ENCODE peak calls at places on chromosomes 16 and 17, in eight cellular contexts. One of them, this sample, is unnamed.

GRCh38 chr16:65414284-65414984 is 292.6 kb upstream of the CDH11 start:
- DNase-seq in GM04504: peak; percentile 71
- DNase-seq in kidney glomerular epithelial cell: peak; percentile 51
- DNase-seq in hypothalamus: no peak
- DNase-seq in RWPE1: peak; percentile 64
- DNase-seq in stimulated activated CD4-positive, alpha-beta T cell treated with anti-CD3 and anti-CD28 coated beads, Interleukin-4, amount 100 ng/mL, for 4 hours: no peak
- DNase-seq in uterus: no peak
- DNase-seq in stomach: no peak
- DNase-seq in this sample: no peak

GRCh38 chr16:47916266-47916665 is 239.5 kb downstream of the ABCC12 start:
- DNase-seq in stomach: no peak
- DNase-seq in GM04504: no peak
- DNase-seq in kidney glomerular epithelial cell: no peak
- DNase-seq in uterus: no peak
- DNase-seq in RWPE1: no peak
- DNase-seq in hypothalamus: no peak
- DNase-seq in stimulated activated CD4-positive, alpha-beta T cell treated with anti-CD3 and anti-CD28 coated beads, Interleukin-4, amount 100 ng/mL, for 4 hours: no peak
- DNase-seq in this sample: no peak

GRCh38 chr17:7440823-7441174 is 1.5 kb downstream of the FGF11 start:
- DNase-seq in stomach: no peak
- DNase-seq in GM04504: no peak
- DNase-seq in hypothalamus: peak; percentile 22
- DNase-seq in RWPE1: no peak
- DNase-seq in uterus: peak; percentile 38
- DNase-seq in kidney glomerular epithelial cell: peak; percentile 33
- DNase-seq in stimulated activated CD4-positive, alpha-beta T cell treated with anti-CD3 and anti-CD28 coated beads, Interleukin-4, amount 100 ng/mL, for 4 hours: no peak
- DNase-seq in this sample: no peak

GRCh38 chr16:57386381-57386951 is 14.2 kb downstream of the CX3CL1 start:
- DNase-seq in GM04504: no peak
- DNase-seq in kidney glomerular epithelial cell: no peak
- DNase-seq in stimulated activated CD4-positive, alpha-beta T cell treated with anti-CD3 and anti-CD28 coated beads, Interleukin-4, amount 100 ng/mL, for 4 hours: no peak
- DNase-seq in hypothalamus: no peak
- DNase-seq in uterus: no peak
- DNase-seq in RWPE1: no peak
- DNase-seq in stomach: no peak
- DNase-seq in this sample: no peak

GRCh38 chr17:6072611-6073010 is 2.4 kb downstream of the WSCD1 start:
- DNase-seq in uterus: no peak
- DNase-seq in kidney glomerular epithelial cell: no peak
- DNase-seq in stimulated activated CD4-positive, alpha-beta T cell treated with anti-CD3 and anti-CD28 coated beads, Interleukin-4, amount 100 ng/mL, for 4 hours: no peak
- DNase-seq in stomach: no peak
- DNase-seq in hypothalamus: no peak
- DNase-seq in RWPE1: no peak
- DNase-seq in GM04504: no peak
- DNase-seq in this sample: no peak

GRCh38 chr16:67571981-67572431 is 9.7 kb downstream of the CTCF start:
- DNase-seq in uterus: no peak
- DNase-seq in stomach: no peak
- DNase-seq in hypothalamus: no peak
- DNase-seq in stimulated activated CD4-positive, alpha-beta T cell treated with anti-CD3 and anti-CD28 coated beads, Interleukin-4, amount 100 ng/mL, for 4 hours: no peak
- DNase-seq in kidney glomerular epithelial cell: no peak
- DNase-seq in RWPE1: peak; percentile 34
- DNase-seq in GM04504: peak; percentile 30
- DNase-seq in this sample: no peak

GRCh38 chr17:18182978-18183333 is 672 bp upstream of the ALKBH5 start:
- DNase-seq in hypothalamus: peak; percentile 78
- DNase-seq in GM04504: no peak
- DNase-seq in RWPE1: peak; percentile 61
- DNase-seq in stomach: peak; percentile 78
- DNase-seq in kidney glomerular epithelial cell: no peak
- DNase-seq in uterus: peak; percentile 86
- DNase-seq in stimulated activated CD4-positive, alpha-beta T cell treated with anti-CD3 and anti-CD28 coated beads, Interleukin-4, amount 100 ng/mL, for 4 hours: peak; percentile 81
- DNase-seq in this sample: peak; percentile 82

GRCh38 chr17:3005696-3006095 is 57.7 kb downstream of the OR1D5 start:
- DNase-seq in hypothalamus: no peak
- DNase-seq in RWPE1: no peak
- DNase-seq in stimulated activated CD4-positive, alpha-beta T cell treated with anti-CD3 and anti-CD28 coated beads, Interleukin-4, amount 100 ng/mL, for 4 hours: no peak
- DNase-seq in stomach: no peak
- DNase-seq in uterus: no peak
- DNase-seq in kidney glomerular epithelial cell: no peak
- DNase-seq in GM04504: no peak
- DNase-seq in this sample: no peak

GRCh38 chr16:25692734-25693508 is 1.2 kb downstream of the HS3ST4 start:
- DNase-seq in stimulated activated CD4-positive, alpha-beta T cell treated with anti-CD3 and anti-CD28 coated beads, Interleukin-4, amount 100 ng/mL, for 4 hours: no peak
- DNase-seq in GM04504: no peak
- DNase-seq in kidney glomerular epithelial cell: no peak
- DNase-seq in stomach: no peak
- DNase-seq in uterus: no peak
- DNase-seq in hypothalamus: no peak
- DNase-seq in RWPE1: no peak
- DNase-seq in this sample: no peak

GRCh38 chr17:13025687-13026086 is 7.9 kb upstream of the ELAC2 start:
- DNase-seq in stimulated activated CD4-positive, alpha-beta T cell treated with anti-CD3 and anti-CD28 coated beads, Interleukin-4, amount 100 ng/mL, for 4 hours: no peak
- DNase-seq in kidney glomerular epithelial cell: no peak
- DNase-seq in uterus: no peak
- DNase-seq in hypothalamus: no peak
- DNase-seq in GM04504: no peak
- DNase-seq in RWPE1: no peak
- DNase-seq in stomach: no peak
- DNase-seq in this sample: no peak

GRCh38 chr17:51056813-51057510 is 63.7 kb downstream of the SPAG9 start:
- DNase-seq in stomach: no peak
- DNase-seq in RWPE1: peak; percentile 44
- DNase-seq in uterus: peak; percentile 48
- DNase-seq in GM04504: peak; percentile 69
- DNase-seq in kidney glomerular epithelial cell: peak; percentile 61
- DNase-seq in hypothalamus: no peak
- DNase-seq in stimulated activated CD4-positive, alpha-beta T cell treated with anti-CD3 and anti-CD28 coated beads, Interleukin-4, amount 100 ng/mL, for 4 hours: no peak
- DNase-seq in this sample: no peak

GRCh38 chr16:67191995-67192681 is at the start of gene E2F4:
- DNase-seq in uterus: peak; percentile 85
- DNase-seq in RWPE1: peak; percentile 88
- DNase-seq in stomach: peak; percentile 93
- DNase-seq in kidney glomerular epithelial cell: peak; percentile 86
- DNase-seq in GM04504: peak; percentile 84
- DNase-seq in stimulated activated CD4-positive, alpha-beta T cell treated with anti-CD3 and anti-CD28 coated beads, Interleukin-4, amount 100 ng/mL, for 4 hours: peak; percentile 82
- DNase-seq in hypothalamus: peak; percentile 90
- DNase-seq in this sample: peak; percentile 83

GRCh38 chr16:65176603-65177002 is 54.7 kb upstream of the CDH11 start:
- DNase-seq in GM04504: peak; percentile 61
- DNase-seq in hypothalamus: no peak
- DNase-seq in RWPE1: no peak
- DNase-seq in uterus: peak; percentile 24
- DNase-seq in stimulated activated CD4-positive, alpha-beta T cell treated with anti-CD3 and anti-CD28 coated beads, Interleukin-4, amount 100 ng/mL, for 4 hours: no peak
- DNase-seq in stomach: no peak
- DNase-seq in kidney glomerular epithelial cell: peak; percentile 49
- DNase-seq in this sample: no peak

GRCh38 chr17:64778367-64779290 is 116.5 kb upstream of the SMURF2 start:
- DNase-seq in kidney glomerular epithelial cell: no peak
- DNase-seq in hypothalamus: no peak
- DNase-seq in uterus: no peak
- DNase-seq in GM04504: no peak
- DNase-seq in RWPE1: no peak
- DNase-seq in stomach: peak; percentile 45
- DNase-seq in stimulated activated CD4-positive, alpha-beta T cell treated with anti-CD3 and anti-CD28 coated beads, Interleukin-4, amount 100 ng/mL, for 4 hours: no peak
- DNase-seq in this sample: no peak